ENCODE peak calls at places on chromosome 1, in ten cellular contexts. A, Y, F, X, N, R, M, H, P and G are unnamed samples.

GRCh38 chr1:226125831-226126230 is 60.7 kb downstream of the ACBD3 start:
- DNase-seq in A (no peak), Y (peak), F (no peak), X (no peak), N (no peak), R (no peak), M (no peak), H (no peak), P (no peak), G (peak)

GRCh38 chr1:65141394-65141793 is 6.6 kb upstream of the AK4 start:
- DNase-seq in A (no peak), Y (no peak), F (no peak), X (no peak), N (no peak), R (peak), M (no peak), H (peak), P (no peak), G (no peak)

GRCh38 chr1:223077434-223077833 is 65.6 kb downstream of the TLR5 start:
- DNase-seq in A (no peak), Y (no peak), F (no peak), X (peak), N (peak), R (no peak), M (no peak), H (no peak), P (no peak), G (no peak)

GRCh38 chr1:8348777-8349472 is 31.0 kb downstream of the SLC45A1 start:
- DNase-seq in A (peak), Y (no peak), F (peak), X (peak), N (peak), R (peak), M (peak), H (peak), P (peak), G (peak)

GRCh38 chr1:143660354-143660941 is 311.3 kb downstream of the FAM72C start:
- DNase-seq in A (no peak), Y (no peak), F (no peak), X (no peak), N (no peak), R (no peak), M (no peak), H (no peak), P (no peak), G (no peak)

GRCh38 chr1:199701731-199702130 is 325.8 kb upstream of the NR5A2 start:
- DNase-seq in A (no peak), Y (no peak), F (no peak), X (no peak), N (no peak), R (no peak), M (no peak), H (no peak), P (no peak), G (no peak)

GRCh38 chr1:16630661-16631247 is 17.4 kb upstream of the NBPF1 start:
- DNase-seq in A (peak), Y (peak), F (no peak), X (peak), N (peak), R (no peak), M (no peak), H (peak), P (no peak), G (no peak)

GRCh38 chr1:28928306-28928987 is 14.1 kb downstream of the EPB41 start:
- DNase-seq in A (no peak), Y (no peak), F (no peak), X (no peak), N (no peak), R (no peak), M (peak), H (no peak), P (no peak), G (no peak)

GRCh38 chr1:109762821-109763645 is 690 bp downstream of the EPS8L3 start:
- DNase-seq in A (no peak), Y (peak), F (peak), X (no peak), N (peak), R (peak), M (no peak), H (peak), P (no peak), G (no peak)

GRCh38 chr1:109193653-109194590 is 19.8 kb upstream of the SARS1 start:
- DNase-seq in A (no peak), Y (no peak), F (no peak), X (peak), N (no peak), R (no peak), M (peak), H (peak), P (peak), G (peak)

GRCh38 chr1:9755441-9755995 is 68.2 kb downstream of the CLSTN1 start:
- DNase-seq in A (no peak), Y (no peak), F (no peak), X (no peak), N (no peak), R (no peak), M (no peak), H (no peak), P (no peak), G (no peak)

GRCh38 chr1:16017461-16018303 is at the start of gene HSPB7:
- DNase-seq in A (no peak), Y (peak), F (peak), X (peak), N (peak), R (peak), M (no peak), H (peak), P (no peak), G (peak)

DNA sequence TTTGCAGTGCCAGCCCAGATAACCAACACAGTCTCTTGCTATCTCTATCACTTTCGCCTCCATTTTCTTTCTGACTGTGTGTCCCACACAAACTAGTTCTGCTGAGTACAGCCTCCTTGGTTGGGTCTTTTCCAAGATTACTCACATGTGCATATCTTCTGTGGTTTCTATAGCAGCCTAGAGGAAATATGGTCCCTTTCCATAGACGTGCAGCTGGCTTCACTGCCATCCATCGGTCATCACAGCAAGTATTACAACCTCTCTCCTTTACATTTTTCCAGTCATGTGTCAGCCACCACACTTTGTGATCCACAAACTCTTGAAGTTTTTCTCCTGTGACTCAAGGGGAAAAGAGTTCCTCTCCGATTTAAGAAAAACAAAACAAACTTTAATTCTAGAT is 893.4 kb upstream of the ADGRL4 start:
- DNase-seq in A (no peak), Y (no peak), F (peak), X (no peak), N (no peak), R (peak), M (no peak), H (no peak), P (no peak), G (no peak)
- H3K4me3 ChIP-seq in A (no peak), Y (no peak), F (no peak), X (no peak), N (no peak), R (no peak), M (no peak), H (no peak), P (no peak), G (no peak)

DNA sequence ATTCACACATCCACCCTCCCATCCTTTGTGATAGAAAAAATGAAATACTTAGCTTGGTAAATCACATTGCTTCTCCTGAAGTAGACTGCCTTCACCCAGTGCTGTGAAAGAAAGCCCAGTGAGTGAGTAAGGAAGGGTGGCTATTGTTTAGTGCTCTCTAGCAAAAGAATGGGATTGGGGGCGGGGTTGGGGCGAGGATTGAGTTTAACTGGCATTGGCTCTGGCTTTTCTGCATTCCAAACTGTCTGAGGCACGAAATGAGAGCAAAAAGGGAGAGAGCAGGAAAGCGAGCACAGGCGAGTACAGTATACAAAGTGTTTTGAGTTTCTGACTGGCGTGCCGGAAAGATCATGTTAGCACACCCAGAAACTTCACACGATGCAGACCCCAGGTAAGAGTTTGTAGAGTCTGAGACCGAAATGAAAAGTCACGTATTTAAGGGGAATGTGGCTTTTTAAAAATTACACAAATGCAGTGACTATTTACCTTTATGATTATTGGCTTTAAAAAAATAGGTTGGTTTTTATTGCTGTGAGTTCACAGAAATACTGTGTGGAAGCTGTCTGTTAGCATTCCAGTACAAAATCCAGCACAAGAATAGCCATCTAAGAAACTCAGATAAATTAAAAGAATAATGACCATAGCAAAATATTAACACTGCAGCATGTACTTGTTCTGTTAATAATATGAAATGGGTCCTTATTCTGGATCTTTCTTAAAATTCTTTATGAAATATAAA is 155.4 kb downstream of the CLEC20A start:
- DNase-seq in A (no peak), Y (peak), F (peak), X (peak), N (peak), R (peak), M (no peak), H (peak), P (no peak), G (no peak)
- H3K4me3 ChIP-seq in A (peak), Y (peak), F (peak), X (peak), N (peak), R (no peak), M (no peak), H (no peak), P (no peak), G (no peak)

GRCh38 chr1:201685485-201685884 is 143.5 kb upstream of the IPO9 start:
- DNase-seq in A (no peak), Y (no peak), F (no peak), X (no peak), N (no peak), R (no peak), M (no peak), H (no peak), P (no peak), G (no peak)

GRCh38 chr1:201689647-201690046 is 139.3 kb upstream of the IPO9 start:
- DNase-seq in A (no peak), Y (no peak), F (no peak), X (no peak), N (no peak), R (no peak), M (no peak), H (no peak), P (no peak), G (no peak)

GRCh38 chr1:201683397-201683796 is 144.5 kb downstream of the NAV1 start:
- DNase-seq in A (no peak), Y (no peak), F (no peak), X (no peak), N (no peak), R (no peak), M (no peak), H (no peak), P (no peak), G (no peak)

GRCh38 chr1:201690528-201690927 is 138.4 kb upstream of the IPO9 start:
- DNase-seq in A (no peak), Y (no peak), F (no peak), X (no peak), N (no peak), R (no peak), M (no peak), H (no peak), P (no peak), G (no peak)

DNA sequence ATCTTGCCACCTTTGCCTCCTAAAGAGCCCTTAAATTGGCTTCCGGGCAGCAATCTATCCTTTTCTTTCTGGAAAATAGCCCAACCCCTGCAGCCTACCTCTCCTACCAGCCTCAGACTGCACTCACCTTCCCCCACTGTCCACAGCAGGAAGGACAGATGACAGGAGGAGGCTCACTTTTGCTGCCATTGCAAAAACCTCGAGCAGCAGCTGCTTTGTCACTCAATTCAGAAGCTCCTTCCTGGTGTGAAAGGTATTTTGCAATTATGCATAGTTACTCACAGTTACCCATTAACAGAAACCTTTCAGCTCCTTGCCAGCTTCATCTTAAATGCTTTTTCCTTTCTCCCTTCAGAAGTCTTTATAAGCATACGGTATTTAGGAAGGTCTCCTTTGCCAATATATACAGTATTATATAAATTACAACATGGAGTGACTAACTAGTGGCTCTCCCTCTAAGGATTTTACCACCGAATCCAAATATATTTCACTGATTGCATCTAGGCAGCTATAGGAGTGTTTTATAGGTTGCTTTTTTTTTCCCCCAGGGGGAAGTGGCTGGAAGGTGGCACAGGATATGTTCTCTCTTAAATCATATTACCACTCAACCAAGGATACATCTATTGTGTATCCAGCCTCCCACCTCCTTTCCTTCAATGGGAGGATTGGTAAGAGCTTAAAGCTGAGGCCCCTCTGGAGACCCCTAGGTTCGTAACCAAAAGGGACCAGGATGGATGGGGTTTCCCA is 142.1 kb upstream of the IPO9 start:
- DNase-seq in A (no peak), Y (no peak), F (no peak), X (peak), N (no peak), R (no peak), M (no peak), H (peak), P (no peak), G (no peak)
- H3K4me3 ChIP-seq in A (no peak), Y (no peak), F (no peak), X (peak), N (no peak), R (no peak), M (no peak), H (no peak), P (no peak), G (no peak)

GRCh38 chr1:229410370-229410691 is 23.6 kb downstream of the ACTA1 start:
- DNase-seq in A (no peak), Y (no peak), F (no peak), X (no peak), N (no peak), R (no peak), M (peak), H (no peak), P (no peak), G (no peak)

GRCh38 chr1:229409616-229410369 is 24.1 kb downstream of the ACTA1 start:
- DNase-seq in A (no peak), Y (no peak), F (no peak), X (peak), N (no peak), R (no peak), M (no peak), H (no peak), P (no peak), G (no peak)

GRCh38 chr1:229406798-229407197 is 27.1 kb downstream of the ACTA1 start:
- DNase-seq in A (no peak), Y (no peak), F (no peak), X (peak), N (no peak), R (no peak), M (no peak), H (peak), P (no peak), G (no peak)

GRCh38 chr1:229408458-229409037 is 25.3 kb downstream of the ACTA1 start:
- DNase-seq in A (no peak), Y (no peak), F (no peak), X (peak), N (peak), R (no peak), M (no peak), H (no peak), P (no peak), G (no peak)

GRCh38 chr1:229407206-229408026 is 26.5 kb downstream of the ACTA1 start:
- DNase-seq in A (no peak), Y (no peak), F (no peak), X (peak), N (no peak), R (no peak), M (no peak), H (no peak), P (no peak), G (no peak)
- H3K4me3 ChIP-seq in A (peak), Y (peak), F (no peak), X (peak), N (peak), R (no peak), M (no peak), H (peak), P (peak), G (no peak)

DNA sequence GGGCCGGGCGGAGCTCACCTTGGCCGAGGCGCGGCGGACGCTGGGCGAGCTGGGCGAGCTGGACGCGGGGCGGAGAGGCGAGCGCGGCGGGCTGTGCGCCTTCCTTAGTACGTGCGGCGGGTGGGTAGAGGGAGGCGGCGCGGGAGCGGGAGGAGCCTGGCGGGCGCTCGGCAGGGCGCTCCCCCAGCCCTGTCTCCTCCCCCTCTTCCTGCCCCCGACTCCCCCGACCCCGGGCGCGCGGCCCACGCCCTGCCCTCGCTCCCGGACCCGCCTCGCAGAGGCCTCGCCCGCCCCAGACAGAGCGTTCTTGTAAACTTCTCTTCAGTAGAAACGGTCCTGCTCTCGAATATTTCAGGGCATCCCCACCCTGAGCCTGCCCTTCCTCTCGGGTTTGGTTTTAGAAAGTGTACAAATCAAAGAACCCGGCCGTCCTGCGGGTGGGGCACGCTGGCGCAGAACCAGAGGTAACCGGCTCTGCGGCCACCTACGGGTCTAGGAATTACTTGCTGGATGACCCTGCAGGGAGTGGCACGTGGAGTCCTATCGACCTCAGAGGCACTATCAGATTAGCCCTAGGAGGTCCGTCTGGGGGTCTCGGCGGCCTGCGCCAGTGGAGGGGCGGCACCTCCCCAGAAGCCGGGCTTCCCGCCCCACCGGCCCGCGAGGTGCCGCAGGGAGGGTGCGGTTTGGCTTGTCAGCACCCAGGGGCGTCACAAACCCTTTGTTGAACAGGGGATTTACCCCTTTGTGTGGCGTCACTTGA is at the start of gene S100A10:
- DNase-seq in A (no peak), Y (peak), F (peak), X (peak), N (peak), R (peak), M (peak), H (peak), P (peak), G (peak)
- H3K4me3 ChIP-seq in A (peak), Y (peak), F (peak), X (peak), N (peak), R (peak), M (peak), H (peak), P (peak), G (peak)